ENCODE peak calls at places on chromosomes 6 and 20, in nine cellular contexts. S is IMR-90, N is stomach, H is adrenal gland, Q is breast epithelium, U is K562, O is right lobe of liver, Y is sigmoid colon, X is ovary. E is an unnamed sample.
A peak's percentile ranks its signal among the peaks of the same experiment; 100 is the strongest.

GRCh38 chr6:116371384-116372209 is 850 bp downstream of the DSE start:
- DNase-seq in S (peak; percentile 94), N (peak; percentile 56), H (peak; percentile 86), Q (peak; percentile 66), U (no peak), O (peak; percentile 67), Y (peak; percentile 92), X (peak; percentile 81), E (peak; percentile 76)

GRCh38 chr20:11266571-11266970 is 592.8 kb upstream of the JAG1 start:
- DNase-seq in S (peak; percentile 4), N (no peak), H (no peak), Q (no peak), U (no peak), O (no peak), Y (no peak), X (no peak), E (no peak)

GRCh38 chr6:7008451-7008988 is 99.2 kb upstream of the RREB1 start:
- DNase-seq in S (no peak), N (no peak), H (no peak), Q (no peak), U (no peak), O (no peak), Y (no peak), X (no peak), E (no peak)

GRCh38 chr6:31114970-31115849 is 610 bp downstream of the PSORS1C1 start:
- DNase-seq in S (peak; percentile 42), N (no peak), H (peak; percentile 16), Q (no peak), U (no peak), O (no peak), Y (no peak), X (no peak), E (no peak)

GRCh38 chr6:43192911-43193310 is 10.9 kb downstream of the CUL9 start:
- DNase-seq in S (no peak), N (no peak), H (no peak), Q (no peak), U (no peak), O (no peak), Y (no peak), X (no peak), E (no peak)

GRCh38 chr6:108746411-108746810 is 101.8 kb upstream of the ARMC2 start:
- DNase-seq in S (no peak), N (peak; percentile 36), H (no peak), Q (no peak), U (no peak), O (no peak), Y (no peak), X (no peak), E (no peak)

GRCh38 chr20:32333988-32334885 is 23.9 kb upstream of the ASXL1 start:
- DNase-seq in S (no peak), N (peak; percentile 80), H (peak; percentile 36), Q (no peak), U (peak; percentile 61), O (peak; percentile 42), Y (peak; percentile 69), X (no peak), E (no peak)

GRCh38 chr20:24747015-24747712 is 201.9 kb upstream of the CST7 start:
- DNase-seq in S (no peak), N (peak; percentile 7), H (no peak), Q (no peak), U (no peak), O (no peak), Y (no peak), X (no peak), E (no peak)

GRCh38 chr20:517221-517620 is 26.4 kb downstream of the CSNK2A1 start:
- DNase-seq in S (no peak), N (no peak), H (no peak), Q (no peak), U (no peak), O (no peak), Y (no peak), X (no peak), E (no peak)

GRCh38 chr20:34744340-34744739 is 40.2 kb downstream of the TP53INP2 start:
- DNase-seq in S (no peak), N (no peak), H (no peak), Q (no peak), U (no peak), O (no peak), Y (no peak), X (no peak), E (no peak)

GRCh38 chr20:34743039-34743438 is 38.9 kb downstream of the TP53INP2 start:
- DNase-seq in S (no peak), N (no peak), H (no peak), Q (no peak), U (no peak), O (no peak), Y (no peak), X (no peak), E (no peak)

GRCh38 chr20:34750484-34750883 is 46.3 kb downstream of the TP53INP2 start:
- DNase-seq in S (peak; percentile 71), N (no peak), H (no peak), Q (no peak), U (no peak), O (no peak), Y (no peak), X (no peak), E (no peak)

GRCh38 chr20:34747479-34747878 is 43.3 kb downstream of the TP53INP2 start:
- DNase-seq in S (no peak), N (no peak), H (no peak), Q (no peak), U (no peak), O (no peak), Y (no peak), X (no peak), E (no peak)

DNA sequence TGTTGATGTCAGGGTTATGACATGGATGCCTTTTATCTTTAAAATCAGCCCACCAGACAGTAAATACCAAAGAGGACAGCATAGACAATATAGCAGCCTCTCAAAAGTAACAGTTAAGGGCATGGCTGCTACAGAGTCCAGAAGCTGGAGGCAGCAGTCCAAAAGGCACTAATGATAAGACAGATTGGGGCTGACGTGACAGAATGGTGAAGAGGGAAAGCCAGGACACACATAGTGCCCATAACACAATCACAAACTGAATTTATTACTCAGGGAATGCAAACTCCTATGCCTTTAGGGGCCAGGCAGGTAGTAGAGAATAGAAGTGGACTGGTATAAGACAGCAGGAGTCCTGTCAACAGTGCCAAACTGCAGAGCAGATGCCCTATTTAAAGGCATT is 40.7 kb downstream of the TP53INP2 start:
- DNase-seq in S (no peak), N (no peak), H (no peak), Q (no peak), U (no peak), O (no peak), Y (no peak), X (no peak), E (no peak)
- H3K4me3 ChIP-seq in S (no peak overlapping the region), N (no peak overlapping the region), H (no peak overlapping the region), Q (no peak overlapping the region), U (no peak overlapping the region), O (no peak overlapping the region), Y (no peak overlapping the region), X (no peak overlapping the region), E (no peak overlapping the region)

DNA sequence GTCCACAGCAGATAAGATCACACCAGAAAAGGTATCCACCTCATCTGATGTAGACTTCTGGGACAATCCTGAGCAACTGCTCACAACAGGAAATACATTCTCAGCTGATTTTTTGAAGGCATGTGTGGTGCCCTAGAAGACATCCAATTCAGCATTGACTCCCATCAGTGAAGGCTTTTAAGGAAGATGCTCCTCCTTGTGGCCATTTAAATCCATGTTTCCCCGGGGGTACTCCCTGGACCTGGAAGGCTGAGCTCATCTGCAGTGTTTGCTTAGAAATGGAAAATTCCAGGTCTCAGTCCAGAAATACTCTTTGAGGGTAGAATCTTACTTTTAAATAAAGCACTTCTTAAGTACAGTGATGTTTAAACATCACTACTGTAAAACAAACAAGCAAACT is 195.5 kb upstream of the PDE10A start:
- DNase-seq in S (peak; percentile 44), N (no peak), H (no peak), Q (no peak), U (no peak), O (no peak), Y (no peak), X (no peak), E (no peak)
- TF ChIP-seq CTCF in S (peak; percentile 26), N (no peak), H (no peak), Q (no peak), U (peak; percentile 20), O (no peak), Y (no peak), X (no peak), E (no peak)

DNA sequence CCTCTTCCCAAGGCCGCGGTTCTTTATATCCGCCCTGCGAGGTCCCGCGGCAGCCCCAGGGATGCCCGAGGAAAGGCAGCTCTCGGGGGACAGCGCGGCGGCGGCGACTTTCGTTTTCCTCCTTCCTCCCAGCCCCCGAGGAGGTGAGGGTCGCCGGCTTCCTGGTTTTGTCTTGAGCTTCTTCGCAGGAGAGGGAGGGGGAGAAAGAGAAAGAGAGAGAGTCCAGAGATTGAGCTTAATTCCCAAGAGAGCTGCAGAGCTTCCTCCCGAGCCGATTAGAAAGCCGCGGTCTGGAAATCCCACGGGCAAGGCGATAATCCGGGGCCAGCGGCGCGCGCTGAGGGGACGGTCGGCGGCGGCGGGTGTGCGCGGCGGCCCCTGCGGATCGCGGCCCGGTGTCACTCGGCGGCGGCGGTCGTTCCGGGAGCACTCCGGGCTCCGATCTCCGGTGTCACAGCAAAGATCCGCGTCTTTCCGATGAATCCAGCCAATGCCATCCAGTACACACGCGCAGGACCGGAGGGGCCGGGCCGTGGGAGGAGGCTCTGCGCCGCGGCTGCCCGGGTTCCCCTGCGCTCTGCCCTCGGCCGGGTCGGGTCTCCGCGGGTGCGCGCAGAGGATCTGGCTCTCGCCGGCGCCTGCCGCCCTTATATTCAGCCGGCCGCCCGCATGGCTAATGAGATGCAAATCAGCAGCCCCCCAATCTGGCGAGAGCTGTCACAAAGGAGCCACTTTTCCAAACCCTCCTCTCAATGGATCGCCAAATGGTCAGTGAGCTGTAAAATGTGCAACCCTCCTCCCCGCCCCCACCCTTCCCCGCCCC is at the start of gene DLL1:
- DNase-seq in S (peak; percentile 29), N (peak; percentile 57), H (peak; percentile 68), Q (no peak), U (no peak), O (peak; percentile 72), Y (peak; percentile 68), X (peak; percentile 28), E (no peak)
- TF ChIP-seq POLR2A in S (no peak), N (no peak), H (peak; percentile 72), Q (peak; percentile 33), U (no peak), O (peak; percentile 67), Y (no peak), X (no peak), E (no peak)

GRCh38 chr6:81148726-81149125 is 603.8 kb downstream of the TENT5A start:
- DNase-seq in S (no peak), N (no peak), H (no peak), Q (no peak), U (no peak), O (no peak), Y (no peak), X (no peak), E (no peak)

GRCh38 chr6:81145506-81145905 is 607.0 kb downstream of the TENT5A start:
- DNase-seq in S (no peak), N (no peak), H (no peak), Q (no peak), U (no peak), O (no peak), Y (no peak), X (no peak), E (no peak)

DNA sequence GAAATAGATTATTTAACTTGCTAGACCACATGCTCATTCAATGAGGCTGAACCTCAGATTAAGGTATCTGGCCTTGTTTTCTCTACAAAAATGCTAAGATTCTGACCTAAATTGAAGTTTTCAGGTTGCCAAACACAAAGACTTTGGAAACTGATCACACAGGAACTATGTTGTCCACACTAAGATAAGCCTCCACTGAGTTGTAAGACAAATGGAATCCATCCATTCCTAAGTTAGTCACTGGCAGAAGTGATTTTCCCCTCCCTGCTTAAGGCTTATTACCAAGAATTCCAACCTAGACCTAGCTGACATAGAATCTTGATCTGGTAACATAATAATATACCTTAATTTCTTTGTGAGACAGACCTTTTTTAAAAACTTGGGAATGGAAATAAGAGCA is 608.1 kb downstream of the TENT5A start:
- DNase-seq in S (peak; percentile 10), N (no peak), H (no peak), Q (no peak), U (no peak), O (no peak), Y (no peak), X (no peak), E (no peak)
- H3K4me3 ChIP-seq in S (no peak overlapping the region), N (no peak overlapping the region), H (no peak overlapping the region), Q (no peak overlapping the region), U (no peak overlapping the region), O (no peak overlapping the region), Y (no peak overlapping the region), X (no peak overlapping the region), E (no peak overlapping the region)

E was measured in tibial nerve.